ENCODE peak calls at places on chromosome 2, in nine cellular contexts. C is tibial artery, K is mesendoderm, P is GM12878, H is cardiac muscle cell, R is suprapubic skin, M is uterus, S is fibroblast of lung, B is brain microvascular endothelial cell. G is an unnamed sample. For H3K36me3 and H3K27me3, the result is how much of the 10 kb centered on the place peaks cover.

GRCh38 chr2:208783184-208783583 is 376.6 kb downstream of the PTH2R start:
- DNase-seq in C (no peak), K (peak), P (no peak), H (no peak), R (no peak), M (no peak), S (no peak), B (no peak), G (peak)

GRCh38 chr2:207792244-207792785 is 22.6 kb upstream of the FZD5 start:
- DNase-seq in C (no peak), K (peak), P (no peak), H (peak), R (no peak), M (no peak), S (peak), B (peak), G (peak)

GRCh38 chr2:16650287-16651249 is 15.1 kb downstream of the CYRIA start:
- DNase-seq in C (no peak), K (no peak), P (no peak), H (peak), R (no peak), M (no peak), S (peak), B (peak), G (no peak)

GRCh38 chr2:190482441-190482840 is 52.1 kb downstream of the NEMP2 start:
- DNase-seq in C (no peak), K (no peak), P (no peak), H (peak), R (no peak), M (no peak), S (peak), B (no peak), G (no peak)

GRCh38 chr2:223967981-223968380 is 10.7 kb downstream of the MRPL44 start:
- DNase-seq in C (no peak), K (no peak), P (no peak), H (no peak), R (no peak), M (no peak), S (peak), B (no peak), G (no peak)

GRCh38 chr2:64985457-64985856 is 3.7 kb upstream of the SLC1A4 start:
- DNase-seq in C (no peak), K (no peak), P (peak), H (no peak), R (no peak), M (no peak), S (no peak), B (no peak), G (no peak)

GRCh38 chr2:236101311-236101950 is 66.8 kb downstream of the GBX2 start:
- DNase-seq in C (no peak), K (peak), P (no peak), H (no peak), R (no peak), M (no peak), S (no peak), B (no peak), G (peak)

GRCh38 chr2:217061916-217062315 is 202.1 kb upstream of the TNP1 start:
- DNase-seq in C (no peak), K (no peak), P (no peak), H (no peak), R (no peak), M (no peak), S (no peak), B (no peak), G (no peak)

GRCh38 chr2:200194746-200195145 is 111.7 kb upstream of the SPATS2L start:
- DNase-seq in C (no peak), K (no peak), P (no peak), H (no peak), R (no peak), M (no peak), S (no peak), B (no peak), G (no peak)

GRCh38 chr2:133657591-133657990 is 89.3 kb upstream of the NCKAP5 start:
- DNase-seq in C (no peak), K (peak), P (no peak), H (no peak), R (no peak), M (no peak), S (peak), B (peak), G (no peak)

DNA sequence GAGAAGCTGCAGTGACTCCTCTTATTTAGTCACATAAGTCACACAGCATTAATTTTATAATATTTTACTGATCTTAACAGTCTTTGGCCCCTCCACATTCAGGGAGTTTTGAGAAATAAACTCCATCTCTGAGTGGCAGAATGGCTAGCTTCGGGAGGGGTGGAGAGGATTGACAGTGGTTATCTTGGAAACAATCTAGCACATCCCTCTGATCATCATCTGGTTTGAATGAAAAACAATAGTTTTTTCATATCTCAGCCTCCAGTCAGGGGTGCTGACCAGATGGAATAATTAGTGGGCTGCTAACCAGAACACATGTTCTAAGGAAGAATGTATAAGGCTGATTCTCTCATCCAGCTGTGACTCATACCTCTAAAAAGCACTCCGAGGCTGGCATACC is 477.5 kb downstream of the DPP10 start:
- DNase-seq in C (no peak), K (no peak), P (no peak), H (no peak), R (no peak), M (no peak), S (no peak), B (no peak), G (no peak)
- H3K4me3 ChIP-seq in C (no peak), K (no peak), P (no peak), H (no peak), R (no peak), M (no peak), S (no peak), B (no peak), G (no peak)

GRCh38 chr2:152304845-152305244 is 30.1 kb upstream of the FMNL2 start:
- DNase-seq in C (no peak), K (no peak), P (no peak), H (peak), R (no peak), M (no peak), S (peak), B (no peak), G (no peak)

GRCh38 chr2:152297715-152298114 is 37.3 kb upstream of the FMNL2 start:
- DNase-seq in C (no peak), K (no peak), P (no peak), H (no peak), R (no peak), M (no peak), S (no peak), B (no peak), G (no peak)

GRCh38 chr2:152298754-152299153 is 36.2 kb upstream of the FMNL2 start:
- DNase-seq in C (no peak), K (peak), P (no peak), H (peak), R (no peak), M (no peak), S (peak), B (no peak), G (no peak)

DNA sequence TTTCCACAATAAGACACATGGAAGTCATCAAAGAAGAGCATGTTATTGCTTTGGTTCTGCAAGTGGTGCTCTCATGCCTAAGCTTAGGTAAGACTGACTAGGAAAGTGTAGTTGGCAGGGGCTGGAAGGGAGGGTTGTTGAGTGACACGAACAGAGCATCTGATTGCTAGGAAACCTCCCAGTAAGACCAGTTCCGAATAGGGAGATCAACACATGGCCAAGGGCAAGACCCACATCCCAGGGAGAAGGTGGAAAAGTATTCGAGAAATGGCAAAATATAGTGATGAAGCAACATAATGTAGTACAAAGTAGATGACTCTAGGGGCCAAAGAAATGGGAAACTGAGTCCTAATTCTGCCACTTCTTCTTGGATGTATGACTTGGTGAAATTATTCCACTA is 33.8 kb upstream of the FMNL2 start:
- DNase-seq in C (no peak), K (no peak), P (no peak), H (no peak), R (no peak), M (no peak), S (no peak), B (no peak), G (no peak)
- H3K36me3 ChIP-seq in C (under half), K (under half), P (under half), H (under half), R (under half), M (under half), S (under half), B (under half), G (under half)

GRCh38 chr2:240712121-240712520 is 20.5 kb downstream of the AQP12A start:
- DNase-seq in C (no peak), K (no peak), P (no peak), H (no peak), R (no peak), M (no peak), S (no peak), B (no peak), G (no peak)

GRCh38 chr2:240713071-240713927 is 21.6 kb downstream of the AQP12A start:
- DNase-seq in C (no peak), K (no peak), P (no peak), H (no peak), R (no peak), M (no peak), S (no peak), B (no peak), G (no peak)

GRCh38 chr2:240711701-240712100 is 20.0 kb downstream of the AQP12A start:
- DNase-seq in C (no peak), K (no peak), P (no peak), H (no peak), R (no peak), M (no peak), S (no peak), B (no peak), G (no peak)

GRCh38 chr2:240708457-240708856 is 16.8 kb downstream of the AQP12A start:
- DNase-seq in C (no peak), K (no peak), P (no peak), H (no peak), R (no peak), M (no peak), S (no peak), B (no peak), G (no peak)

DNA sequence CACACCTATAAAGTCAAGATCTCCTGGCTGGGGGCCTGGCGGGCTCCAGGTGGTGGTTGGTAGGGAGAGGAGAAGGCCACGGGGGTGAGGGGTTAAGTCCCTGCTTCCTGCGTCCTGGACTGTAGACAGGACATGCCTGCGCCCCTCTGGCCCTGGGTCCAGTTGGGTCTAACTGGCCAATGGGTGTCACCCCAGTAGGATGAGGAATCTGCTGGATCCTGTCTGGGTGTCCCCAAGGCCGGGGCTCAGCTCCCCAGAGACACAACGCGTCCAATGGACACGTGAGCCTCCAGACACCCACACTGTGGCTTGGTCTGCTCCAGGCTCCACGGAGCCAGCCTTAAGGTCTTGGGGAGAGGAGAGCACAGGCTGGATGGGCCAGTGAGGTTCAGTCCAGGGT is 19.6 kb downstream of the AQP12A start:
- DNase-seq in C (no peak), K (no peak), P (no peak), H (no peak), R (no peak), M (no peak), S (no peak), B (no peak), G (no peak)
- H3K27me3 ChIP-seq in C (under half), K (under half), P (under half), H (under half), R (under half), M (under half), S (under half), B (under half), G (under half)

GRCh38 chr2:150485114-150485870 is 2.2 kb downstream of the RND3 start:
- DNase-seq in C (peak), K (peak), P (no peak), H (peak), R (peak), M (peak), S (peak), B (no peak), G (peak)

GRCh38 chr2:150486539-150487484 is 655 bp downstream of the RND3 start:
- DNase-seq in C (peak), K (peak), P (no peak), H (peak), R (peak), M (peak), S (peak), B (no peak), G (peak)

GRCh38 chr2:150485871-150486538 is 1.5 kb downstream of the RND3 start:
- DNase-seq in C (peak), K (peak), P (no peak), H (peak), R (peak), M (peak), S (peak), B (no peak), G (peak)

GRCh38 chr2:150490466-150490865 is 3.0 kb upstream of the RND3 start:
- DNase-seq in C (no peak), K (no peak), P (no peak), H (no peak), R (no peak), M (no peak), S (no peak), B (no peak), G (no peak)

GRCh38 chr2:150487537-150488429 is at the start of gene RND3:
- DNase-seq in C (peak), K (peak), P (no peak), H (peak), R (peak), M (peak), S (peak), B (peak), G (peak)
- H3K4me3 ChIP-seq in C (peak), K (peak), P (no peak), H (peak), R (peak), M (peak), S (peak), B (peak), G (peak)

DNA sequence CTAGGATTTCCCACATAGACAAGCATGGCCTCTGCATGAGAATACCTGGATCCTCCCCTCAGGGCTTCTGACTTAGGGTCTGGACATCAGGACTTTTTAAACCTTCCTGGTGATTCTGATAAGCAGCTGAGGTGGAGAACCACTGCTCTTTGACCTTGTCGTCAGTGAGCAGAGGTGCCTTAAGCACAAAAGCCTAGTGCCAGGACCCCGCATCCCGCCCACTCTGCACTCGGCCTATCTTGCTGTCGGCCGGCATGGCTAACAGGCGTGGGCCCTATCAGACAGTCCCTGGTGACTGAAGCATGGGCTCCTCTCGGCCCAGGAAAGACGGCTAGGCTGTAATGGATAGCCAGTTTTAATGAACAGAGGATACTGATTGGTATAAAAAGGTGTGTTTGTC is 6.2 kb downstream of the ANKRD23 start:
- DNase-seq in C (no peak), K (no peak), P (no peak), H (no peak), R (no peak), M (no peak), S (no peak), B (no peak), G (no peak)
- H3K36me3 ChIP-seq in C (under half), K (under half), P (under half), H (under half), R (half or more), M (under half), S (under half), B (under half), G (under half)

G was measured in H7.